ENCODE peak calls at places on chromosome X, in six cellular contexts. W, M, B, O, L and V are unnamed samples.
A peak's percentile ranks its signal among the peaks of the same experiment; 100 is the strongest.

GRCh38 chrX:86504297-86504696 is 356.0 kb downstream of the DACH2 start:
- DNase-seq in O (no peak), W (no peak), B (no peak), M (no peak), L (no peak), V (no peak)

GRCh38 chrX:63930140-63930539 is 145.1 kb upstream of the ARHGEF9 start:
- DNase-seq in O (no peak), M (no peak), W (no peak), L (peak; percentile 53), B (peak; percentile 8), V (peak; percentile 41)

GRCh38 chrX:28756647-28757046 is 169.4 kb downstream of the IL1RAPL1 start:
- DNase-seq in O (peak; percentile 38), L (no peak), W (no peak), M (no peak), B (no peak), V (no peak)

GRCh38 chrX:151174581-151175282 is 1.7 kb upstream of the GPR50 start:
- DNase-seq in W (no peak), B (no peak), O (no peak), M (peak; percentile 70), L (peak; percentile 67), V (peak; percentile 74)

GRCh38 chrX:121256653-121257052 is 209.2 kb downstream of the GLUD2 start:
- DNase-seq in O (no peak), M (no peak), B (no peak), W (no peak), L (no peak), V (no peak)

GRCh38 chrX:110097920-110098319 is 95.0 kb downstream of the TMEM164 start:
- DNase-seq in B (no peak), M (no peak), O (no peak), W (peak; percentile 16), L (no peak), V (no peak)

GRCh38 chrX:68536884-68537283 is 38.0 kb downstream of the YIPF6 start:
- DNase-seq in M (no peak), L (no peak), B (no peak), W (no peak), O (no peak), V (no peak)

GRCh38 chrX:154458954-154459829 is 1.1 kb downstream of the PLXNA3 start:
- DNase-seq in W (no peak), B (no peak), L (peak; percentile 16), O (no peak), M (no peak), V (no peak)

GRCh38 chrX:37863728-37864127 is 16.4 kb upstream of the DYNLT3 start:
- DNase-seq in B (no peak), M (no peak), O (no peak), W (no peak), L (peak; percentile 47), V (no peak)

GRCh38 chrX:23616361-23616760 is 50.9 kb upstream of the PRDX4 start:
- DNase-seq in O (peak; percentile 38), B (no peak), L (peak; percentile 29), W (peak; percentile 11), M (no peak), V (no peak)

GRCh38 chrX:71103110-71103983 is 3.2 kb downstream of the CXorf65 start:
- DNase-seq in B (no peak), W (no peak), M (peak; percentile 56), O (no peak), L (peak; percentile 88), V (peak; percentile 56)

GRCh38 chrX:55488268-55488558 is 1.4 kb downstream of the USP51 start:
- DNase-seq in B (peak; percentile 0), O (no peak), L (no peak), M (no peak), W (no peak), V (no peak)

GRCh38 chrX:97399400-97399799 is 515.7 kb downstream of the RPA4 start:
- DNase-seq in B (no peak), W (peak; percentile 75), L (peak; percentile 62), O (peak; percentile 81), M (no peak), V (no peak)

GRCh38 chrX:141405878-141406492 is 163.7 kb upstream of the SPANXC start:
- DNase-seq in M (no peak), W (peak; percentile 68), L (no peak), B (no peak), O (peak; percentile 83), V (no peak)

GRCh38 chrX:572490-573124 is 58.0 kb upstream of the SHOX start:
- DNase-seq in W (no peak), L (no peak), B (no peak), O (no peak), M (peak; percentile 42), V (no peak)
- H3K23ac ChIP-seq in W (no peak overlapping the region), L (no peak overlapping the region), B (no peak overlapping the region), O (no peak overlapping the region), M (no peak overlapping the region), V (no peak overlapping the region)

DNA sequence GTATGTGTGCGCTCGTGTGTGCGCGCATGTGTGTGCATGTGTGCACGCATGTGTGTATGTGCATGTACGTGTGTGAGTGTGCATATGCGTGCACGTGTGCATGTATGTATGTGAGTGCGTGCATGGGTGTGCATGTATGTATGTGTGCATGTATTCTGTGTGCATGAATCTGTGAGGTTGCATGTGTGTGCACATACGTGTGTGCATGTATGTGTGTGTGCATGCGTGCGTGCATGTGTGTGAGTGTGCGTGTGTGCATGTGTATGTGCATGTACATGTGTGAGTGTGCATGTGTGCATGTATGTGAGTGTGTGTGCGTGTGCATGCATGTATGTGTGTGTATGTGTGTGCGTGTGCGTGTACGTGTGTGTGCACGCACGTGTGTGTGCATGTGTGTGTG is 241.5 kb downstream of the SHOX start:
- DNase-seq in L (no peak), W (no peak), O (no peak), M (no peak), B (no peak), V (no peak)
- H3K23ac ChIP-seq in L (no peak overlapping the region), W (no peak overlapping the region), O (no peak overlapping the region), M (no peak overlapping the region), B (peak overlapping the region; percentile 96), V (no peak overlapping the region)

GRCh38 chrX:320126-320783 is 1.7 kb upstream of the GTPBP6 start:
- DNase-seq in L (no peak), O (peak; percentile 10), M (no peak), B (no peak), W (peak; percentile 28), V (no peak)
- H3K23ac ChIP-seq in L (peak overlapping the region; percentile 89), O (peak overlapping the region; percentile 38), M (no peak overlapping the region), B (no peak overlapping the region), W (peak overlapping the region; percentile 66), V (no peak overlapping the region)

GRCh38 chrX:19392078-19392477 is 48.4 kb downstream of the PDHA1 start:
- DNase-seq in O (no peak), M (no peak), B (no peak), W (no peak), L (no peak), V (no peak)

GRCh38 chrX:19388741-19389140 is 45.0 kb downstream of the PDHA1 start:
- DNase-seq in B (no peak), M (no peak), W (no peak), L (no peak), O (no peak), V (no peak)

GRCh38 chrX:19388064-19388679 is 44.4 kb downstream of the PDHA1 start:
- DNase-seq in M (no peak), B (no peak), O (no peak), L (no peak), W (no peak), V (no peak)

GRCh38 chrX:19389217-19389616 is 45.5 kb downstream of the PDHA1 start:
- DNase-seq in L (peak; percentile 11), O (no peak), W (no peak), B (no peak), M (no peak), V (no peak)

DNA sequence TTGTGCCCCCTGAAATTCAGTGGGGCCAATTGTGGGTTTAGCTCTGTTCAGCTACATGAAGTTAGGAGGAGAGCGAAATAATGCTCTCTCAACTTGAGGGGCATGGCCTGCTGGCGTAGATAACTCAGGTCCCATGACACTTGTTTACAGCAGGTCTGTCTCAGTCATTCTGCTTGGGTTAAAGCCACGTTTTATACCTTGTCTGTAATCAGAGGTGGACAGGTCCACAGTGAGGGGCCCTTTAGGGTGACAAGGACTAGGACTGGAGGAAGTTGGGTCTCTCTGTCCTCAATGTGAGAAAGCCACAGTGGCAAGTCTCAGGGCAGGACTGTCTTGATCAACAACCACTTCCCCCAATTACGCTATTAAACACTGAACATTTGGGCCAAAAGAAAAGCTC is 49.0 kb downstream of the PDHA1 start:
- DNase-seq in B (no peak), O (no peak), L (no peak), M (no peak), W (no peak), V (no peak)
- H3K23ac ChIP-seq in B (no peak overlapping the region), O (no peak overlapping the region), L (no peak overlapping the region), M (no peak overlapping the region), W (no peak overlapping the region), V (no peak overlapping the region)

DNA sequence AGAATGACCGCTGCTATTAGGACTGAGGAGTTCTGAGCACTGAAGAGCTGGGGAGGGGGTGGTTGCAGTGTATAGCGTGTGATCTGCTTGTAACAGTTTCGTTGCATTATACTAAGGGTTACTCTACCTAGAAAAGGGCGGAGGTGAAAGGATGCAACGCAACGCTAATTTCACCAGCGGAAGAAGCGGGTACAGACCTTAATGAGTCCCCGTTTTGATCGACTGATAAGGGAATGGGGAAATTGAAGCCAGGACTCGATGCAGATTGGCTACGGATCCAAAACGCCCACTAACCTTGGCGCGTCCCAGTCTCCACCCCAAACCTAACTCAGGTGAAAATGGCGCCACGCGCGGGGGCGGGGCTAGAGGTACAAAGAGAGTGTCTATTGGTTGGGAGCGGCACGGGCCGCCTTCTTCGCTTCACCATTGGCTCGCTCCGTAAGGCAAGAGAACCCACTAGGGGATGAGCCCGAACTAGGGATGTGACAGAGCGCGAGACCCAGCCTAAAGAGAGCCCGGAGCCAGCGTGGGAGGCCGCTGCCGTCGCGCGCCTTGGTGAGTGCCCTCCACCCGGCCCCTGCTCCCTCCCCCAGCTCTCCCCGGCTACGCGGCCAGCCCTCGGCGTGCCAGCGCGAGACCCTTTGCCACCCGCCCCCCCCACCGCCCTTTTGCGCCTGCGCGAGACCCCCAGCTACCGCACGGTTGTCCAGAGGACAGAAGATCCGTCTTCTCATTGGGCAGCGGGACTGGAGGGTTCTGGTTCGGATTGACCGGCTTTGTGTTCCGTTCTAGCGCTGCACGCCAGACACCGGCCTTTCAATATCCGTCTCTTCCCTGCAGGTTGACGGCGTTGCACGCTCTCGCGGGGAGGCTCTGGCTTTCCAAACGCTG is at the start of gene EBP:
- DNase-seq in W (peak; percentile 88), O (peak; percentile 77), L (peak; percentile 95), M (peak; percentile 88), B (peak; percentile 71), V (peak; percentile 92)
- H3K23ac ChIP-seq in W (no peak within 1 kb of the TSS), O (peak within 1 kb of the TSS; percentile 94), L (peak within 1 kb of the TSS; percentile 24), M (no peak within 1 kb of the TSS), B (peak within 1 kb of the TSS; percentile 23), V (no peak within 1 kb of the TSS)

DNA sequence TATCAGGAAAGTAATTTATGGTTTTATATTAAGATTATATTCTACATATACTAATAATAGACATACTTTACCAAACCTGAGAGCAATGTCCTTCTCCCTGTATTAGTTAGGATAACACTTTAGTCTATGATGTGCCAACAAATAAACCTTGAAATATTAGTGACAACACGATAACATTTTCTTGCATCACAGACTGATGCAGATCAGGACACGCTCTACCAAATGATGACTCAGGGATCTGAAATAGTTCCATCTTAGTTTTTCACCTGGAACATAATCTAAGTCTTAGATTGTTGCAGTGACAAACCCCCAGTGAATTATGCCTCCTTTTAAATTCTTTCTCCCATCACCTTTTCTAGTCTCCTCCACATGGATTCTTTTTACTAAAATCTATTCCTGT is 214.2 kb downstream of the CLCN4 start:
- DNase-seq in O (no peak), M (no peak), W (no peak), B (no peak), L (no peak), V (no peak)
- H3K23ac ChIP-seq in O (no peak overlapping the region), M (no peak overlapping the region), W (no peak overlapping the region), B (no peak overlapping the region), L (no peak overlapping the region), V (no peak overlapping the region)